ENCODE peak calls at places on chromosomes 4 and X, in seven cellular contexts. C, G, W, I, K, Y and N are unnamed samples.

GRCh38 chr4:106245176-106245575 is 70.8 kb downstream of the TBCK start:
- DNase-seq in W (no peak), K (no peak), G (no peak), Y (no peak), C (no peak), I (no peak), N (no peak)

GRCh38 chr4:73068496-73069337 is 799 bp downstream of the COX18 start:
- DNase-seq in G (no peak), C (no peak), I (no peak), K (no peak), W (no peak), Y (no peak), N (no peak)

GRCh38 chr4:155426953-155427352 is 50.2 kb upstream of the MAP9 start:
- DNase-seq in C (no peak), K (no peak), G (no peak), I (no peak), Y (no peak), W (no peak), N (no peak)

GRCh38 chr4:181162266-181163063 is 1080.7 kb upstream of the TENM3 start:
- DNase-seq in K (no peak), Y (no peak), G (no peak), C (no peak), W (no peak), I (no peak), N (no peak)

GRCh38 chr4:168451744-168452394 is 28.4 kb downstream of the DDX60L start:
- DNase-seq in I (no peak), W (no peak), C (no peak), G (no peak), Y (peak), K (no peak), N (no peak)

GRCh38 chrX:153578200-153578835 is 20.6 kb downstream of the CCNQ start:
- DNase-seq in C (no peak), Y (no peak), I (no peak), W (no peak), K (no peak), G (no peak), N (no peak)

GRCh38 chrX:100625985-100626491 is 10.6 kb downstream of the TSPAN6 start:
- DNase-seq in G (no peak), Y (no peak), K (no peak), C (no peak), W (no peak), I (no peak), N (no peak)

GRCh38 chr4:16079046-16079445 is 4.8 kb downstream of the PROM1 start:
- DNase-seq in Y (no peak), C (no peak), I (no peak), K (no peak), G (no peak), W (no peak), N (no peak)

GRCh38 chr4:87622303-87622702 is 14.0 kb downstream of the DSPP start:
- DNase-seq in I (no peak), G (no peak), C (no peak), Y (no peak), W (no peak), K (no peak), N (no peak)

GRCh38 chrX:114097866-114098265 is 486.0 kb upstream of the HTR2C start:
- DNase-seq in W (no peak), C (no peak), Y (no peak), G (no peak), I (no peak), K (no peak), N (no peak)

GRCh38 chr4:153733751-153734448 is 25.9 kb downstream of the RNF175 start:
- DNase-seq in C (no peak), I (no peak), W (no peak), K (no peak), Y (no peak), G (no peak), N (no peak)

GRCh38 chr4:82848706-82849105 is 42.2 kb downstream of the SEC31A start:
- DNase-seq in C (no peak), W (no peak), K (no peak), G (no peak), Y (no peak), I (no peak), N (no peak)

GRCh38 chr4:8000721-8001491 is 61.2 kb upstream of the AFAP1 start:
- DNase-seq in C (no peak), G (no peak), I (no peak), Y (no peak), W (no peak), K (no peak), N (no peak)

GRCh38 chr4:39037491-39037825 is 5.2 kb upstream of the TMEM156 start:
- DNase-seq in K (no peak), I (no peak), C (no peak), W (no peak), G (no peak), Y (no peak), N (no peak)

GRCh38 chr4:47744253-47744652 is 93.6 kb downstream of the CORIN start:
- DNase-seq in Y (no peak), W (no peak), G (no peak), K (no peak), C (no peak), I (no peak), N (no peak)

GRCh38 chr4:109703664-109704351 is 563 bp upstream of the CASP6 start:
- DNase-seq in I (no peak), G (no peak), W (no peak), K (no peak), C (no peak), Y (no peak), N (no peak)

GRCh38 chr4:1379351-1379781 is 26.9 kb downstream of the NKX1-1 start:
- DNase-seq in I (no peak), G (peak), W (no peak), Y (peak), C (no peak), K (no peak), N (peak)

GRCh38 chrX:139844884-139845283 is 88.0 kb downstream of the ATP11C start:
- DNase-seq in W (no peak), K (no peak), I (no peak), G (no peak), Y (no peak), C (no peak), N (no peak)

GRCh38 chr4:85860066-85860465 is 385.1 kb downstream of the ARHGAP24 start:
- DNase-seq in I (no peak), K (no peak), C (no peak), Y (no peak), W (no peak), G (no peak), N (no peak)

GRCh38 chrX:151085207-151085606 is 91.2 kb upstream of the GPR50 start:
- DNase-seq in C (no peak), W (no peak), Y (no peak), K (no peak), G (no peak), I (no peak), N (no peak)

GRCh38 chr4:186724861-186725419 is 1.3 kb upstream of the FAT1 start:
- DNase-seq in C (no peak), K (no peak), I (no peak), G (no peak), W (no peak), Y (no peak), N (no peak)

GRCh38 chr4:176188654-176189053 is 6.7 kb downstream of the SPATA4 start:
- DNase-seq in I (no peak), G (no peak), Y (no peak), W (no peak), C (no peak), K (no peak), N (no peak)

GRCh38 chr4:41095973-41096372 is 118.4 kb downstream of the APBB2 start:
- DNase-seq in I (no peak), Y (no peak), W (no peak), G (no peak), K (no peak), C (no peak), N (no peak)

GRCh38 chr4:152408514-152409327 is 127.2 kb downstream of the FBXW7 start:
- DNase-seq in K (no peak), I (peak), W (no peak), C (no peak), G (no peak), Y (no peak), N (no peak)
- TF ChIP-seq CTCF in K (peak), I (peak), W (peak), C (peak), G (peak), Y (peak), N (peak)

DNA sequence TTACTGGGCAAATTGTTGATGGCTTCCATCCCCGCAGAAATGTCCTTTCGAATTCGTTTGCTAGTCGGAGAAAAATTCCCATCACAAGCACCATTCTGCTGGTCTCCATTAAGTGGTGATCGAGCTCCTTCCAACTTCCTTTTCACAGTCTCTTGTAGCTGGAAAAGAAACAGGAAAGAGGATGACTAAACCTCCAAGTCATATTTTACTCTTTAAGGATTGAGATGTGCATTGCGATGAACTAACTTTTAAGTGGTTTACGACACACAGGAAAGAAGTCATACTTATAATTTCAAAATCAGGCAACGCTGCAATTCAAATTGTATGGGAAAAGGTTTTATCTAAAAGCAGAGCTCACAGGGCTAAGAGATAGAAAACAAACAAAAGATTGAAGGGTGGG is 225.2 kb downstream of the MGST2 start:
- DNase-seq in C (no peak), I (no peak), W (no peak), Y (no peak), G (no peak), K (no peak), N (no peak)
- TF ChIP-seq CTCF in C (no peak), I (no peak), W (no peak), Y (no peak), G (no peak), K (no peak), N (no peak)

GRCh38 chrX:103741879-103742278 is 31.2 kb downstream of the TMEM31 start:
- DNase-seq in K (no peak), G (no peak), Y (no peak), C (no peak), I (no peak), W (no peak), N (no peak)

GRCh38 chrX:103747199-103747598 is 29.4 kb upstream of the PLP1 start:
- DNase-seq in G (no peak), K (no peak), I (no peak), W (no peak), C (no peak), Y (no peak), N (no peak)

DNA sequence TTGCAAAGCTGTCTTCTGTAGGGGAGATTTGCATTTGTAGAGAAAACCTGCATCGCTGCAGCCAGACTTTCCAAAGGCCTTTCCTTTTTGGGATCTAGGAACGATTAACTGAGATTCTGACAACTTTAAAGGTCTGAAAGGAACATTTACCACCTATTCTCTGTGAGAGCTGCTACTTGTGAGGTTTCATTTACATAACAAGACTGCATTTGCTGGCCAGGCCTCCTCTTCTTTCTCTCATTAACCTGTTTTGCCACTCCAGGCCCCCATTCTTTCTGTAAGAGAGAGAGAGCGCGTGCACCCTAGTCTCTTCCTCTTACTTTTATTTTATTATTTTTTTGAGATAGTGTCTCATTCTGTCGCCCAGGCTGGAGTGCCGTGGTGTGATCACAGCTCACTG is 31.6 kb downstream of the TMEM31 start:
- DNase-seq in W (no peak), K (no peak), Y (no peak), C (no peak), G (no peak), I (no peak), N (no peak)
- TF ChIP-seq CTCF in W (no peak), K (no peak), Y (no peak), C (no peak), G (no peak), I (no peak), N (no peak)

DNA sequence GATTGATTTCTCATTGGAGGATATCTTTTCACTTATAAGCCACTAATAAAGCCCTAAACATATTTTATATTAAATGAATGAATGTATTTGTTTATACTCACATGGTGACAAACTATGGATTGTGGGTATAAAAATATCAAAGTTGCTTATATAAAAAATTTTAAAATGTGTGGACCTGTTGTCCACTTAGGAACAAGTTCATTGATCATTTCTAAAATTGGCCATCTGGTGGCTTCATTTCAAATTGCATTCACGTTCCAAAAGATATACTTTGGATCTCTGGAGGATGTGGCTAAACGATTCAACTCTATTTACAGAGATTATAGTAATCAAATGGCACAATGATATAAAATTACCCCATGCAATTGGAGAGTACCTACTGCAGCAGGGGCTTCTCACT is 32.5 kb downstream of the FSTL5 start:
- DNase-seq in Y (no peak), G (no peak), C (no peak), K (no peak), I (no peak), W (no peak), N (no peak)
- TF ChIP-seq CTCF in Y (no peak), G (no peak), C (no peak), K (no peak), I (peak), W (no peak), N (peak)

DNA sequence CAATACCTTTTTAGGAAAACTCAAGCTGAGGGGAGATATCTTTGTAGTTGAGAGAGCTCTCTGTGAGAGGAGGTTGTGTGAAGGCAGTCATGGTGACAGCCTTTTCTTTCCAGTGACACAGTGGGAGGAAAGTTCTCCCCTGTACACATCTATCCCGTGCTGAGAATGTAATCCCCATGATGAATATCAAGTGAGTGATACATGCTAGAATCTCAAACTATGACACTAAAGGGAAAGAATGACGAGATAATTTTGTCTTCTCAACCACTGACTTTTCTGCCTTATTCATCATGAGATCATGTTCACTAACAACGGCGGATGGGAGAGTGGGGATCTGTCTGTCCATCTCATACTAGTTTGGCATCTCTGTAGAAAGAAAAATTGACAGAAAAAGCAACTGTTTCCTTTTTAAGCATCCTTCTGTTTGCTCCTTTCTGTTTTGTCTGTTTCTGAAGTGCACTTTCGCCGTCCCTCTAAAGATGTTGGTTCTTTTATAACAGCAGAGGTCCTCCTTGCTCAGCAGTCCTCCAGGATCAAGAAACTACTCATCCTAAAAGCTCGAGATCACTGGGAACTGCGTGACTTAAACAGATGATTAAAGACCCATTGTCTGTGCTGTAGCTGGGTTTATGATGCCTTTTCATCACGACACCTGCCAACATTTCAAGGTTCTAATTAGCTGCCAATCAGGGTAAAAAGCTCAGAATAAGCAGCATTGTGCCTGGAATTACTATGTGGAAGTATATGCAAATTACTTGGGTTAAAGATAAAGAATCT is 137.6 kb downstream of the DCK start:
- DNase-seq in I (peak), K (no peak), G (no peak), Y (no peak), C (no peak), W (no peak), N (no peak)
- TF ChIP-seq CTCF in I (peak), K (no peak), G (peak), Y (no peak), C (peak), W (no peak), N (peak)

GRCh38 chr4:119136541-119136940 is 909 bp downstream of the MYOZ2 start:
- DNase-seq in W (no peak), K (no peak), G (no peak), I (no peak), Y (no peak), C (no peak), N (no peak)
- TF ChIP-seq CTCF in W (no peak), K (no peak), G (no peak), I (no peak), Y (no peak), C (no peak), N (no peak)

DNA sequence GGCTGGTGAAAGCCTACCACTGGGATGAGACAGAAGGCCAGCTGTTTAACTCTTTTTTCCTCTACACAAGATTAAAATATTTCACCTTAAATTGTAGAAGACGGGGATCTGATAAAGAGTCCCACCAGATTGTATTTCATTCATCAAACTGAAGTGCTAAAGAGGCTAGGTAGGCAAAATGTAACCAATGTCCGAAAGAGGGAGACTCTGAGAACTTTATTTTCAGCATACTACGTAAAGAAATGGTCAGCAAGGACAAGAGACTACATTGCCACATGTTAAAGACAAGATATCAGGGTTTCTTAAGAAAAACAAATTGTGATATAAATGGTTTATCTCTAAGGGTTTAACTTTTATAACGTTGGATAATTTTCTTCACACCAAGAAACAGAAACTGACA is 71.6 kb upstream of the INPP4B start:
- DNase-seq in I (no peak), Y (no peak), K (no peak), G (no peak), W (no peak), C (no peak), N (no peak)
- TF ChIP-seq CTCF in I (no peak), Y (no peak), K (no peak), G (no peak), W (no peak), C (no peak), N (no peak)

GRCh38 chr4:180060159-180060889 is 2182.9 kb upstream of the TENM3 start:
- DNase-seq in G (no peak), W (no peak), K (no peak), Y (no peak), I (peak), C (no peak), N (no peak)
- TF ChIP-seq CTCF in G (peak), W (no peak), K (peak), Y (no peak), I (peak), C (peak), N (peak)